ENCODE peak calls at places on chromosomes 4 and X, in four cellular contexts. U, Y, B and H are unnamed samples. For H3K4me1, the result is how much of the 10 kb centered on the place peaks cover.

GRCh38 chrX:31038585-31039326 is 33.1 kb downstream of the FTHL17 start:
- DNase-seq in U (no peak), Y (peak), B (peak), H (peak)

GRCh38 chrX:45760187-45760742 is 559.6 kb upstream of the DIPK2B start:
- DNase-seq in U (no peak), Y (no peak), B (no peak), H (no peak)

GRCh38 chr4:90960840-90961239 is 833.6 kb downstream of the CCSER1 start:
- DNase-seq in U (no peak), Y (no peak), B (no peak), H (no peak)

GRCh38 chrX:48505481-48505880 is 3.3 kb upstream of the PORCN start:
- DNase-seq in U (no peak), Y (no peak), B (no peak), H (no peak)

GRCh38 chr4:62816566-62816965 is 1592.7 kb downstream of the TECRL start:
- DNase-seq in U (no peak), Y (no peak), B (no peak), H (no peak)

GRCh38 chrX:13103111-13103913 is 58.9 kb upstream of the FAM9C start:
- DNase-seq in U (no peak), Y (no peak), B (no peak), H (no peak)

GRCh38 chr4:150960079-150960478 is 55.0 kb downstream of the LRBA start:
- DNase-seq in U (no peak), Y (no peak), B (no peak), H (no peak)

GRCh38 chr4:95869961-95870500 is 30.1 kb downstream of the PDHA2 start:
- DNase-seq in U (no peak), Y (no peak), B (no peak), H (no peak)

GRCh38 chrX:115284877-115285276 is 4.6 kb upstream of the LUZP4 start:
- DNase-seq in U (no peak), Y (no peak), B (no peak), H (no peak)

GRCh38 chr4:123415977-123416376 is 19.4 kb downstream of the SPRY1 start:
- DNase-seq in U (no peak), Y (no peak), B (no peak), H (no peak)

GRCh38 chrX:47483310-47484268 is 567 bp upstream of the ZNF41 start:
- DNase-seq in U (no peak), Y (peak), B (peak), H (peak)

GRCh38 chr4:61425315-61425714 is 225.2 kb downstream of the ADGRL3 start:
- DNase-seq in U (no peak), Y (no peak), B (no peak), H (no peak)
- H3K27ac ChIP-seq in U (no peak), Y (no peak), B (no peak), H (no peak)

GRCh38 chrX:6748595-6748994 is 213.7 kb upstream of the VCX3A start:
- DNase-seq in U (no peak), Y (no peak), B (no peak), H (no peak)
- H3K4me1 ChIP-seq in U (under half), Y (under half), B (under half), H (under half)

GRCh38 chr4:10832989-10833635 is 148.5 kb upstream of the CLNK start:
- DNase-seq in U (peak), Y (no peak), B (no peak), H (no peak)
- TF ChIP-seq POLR2A in U (no peak), Y (no peak), B (no peak), H (no peak)

GRCh38 chr4:54232151-54232688 is 3.1 kb downstream of the PDGFRA start:
- DNase-seq in U (no peak), Y (no peak), B (no peak), H (no peak)
- H3K27ac ChIP-seq in U (no peak), Y (no peak), B (no peak), H (peak)